ENCODE peak calls at places on chromosome 9, in six cellular contexts. G is esophagus squamous epithelium; T is body of pancreas; R is adipocyte; Q is CD4-positive, CD25-positive, alpha-beta regulatory T cell; K is ovary. P is an unnamed sample.

GRCh38 chr9:130768265-130768664 is 66.8 kb upstream of the ABL1 start:
- DNase-seq in Q (no peak), G (no peak), T (no peak), K (no peak), R (no peak), P (no peak)

GRCh38 chr9:98993570-98993945 is 49.9 kb downstream of the COL15A1 start:
- DNase-seq in K (no peak), T (no peak), R (no peak), Q (no peak), G (no peak), P (no peak)

GRCh38 chr9:134647359-134648115 is 5.9 kb downstream of the COL5A1 start:
- DNase-seq in G (no peak), Q (no peak), R (no peak), T (no peak), K (no peak), P (no peak)

GRCh38 chr9:87102131-87102530 is 154.8 kb upstream of the GAS1 start:
- DNase-seq in K (no peak), R (no peak), Q (no peak), G (no peak), T (no peak), P (no peak)

GRCh38 chr9:134399435-134400056 is 73.3 kb downstream of the RXRA start:
- DNase-seq in T (no peak), R (no peak), K (no peak), Q (no peak), G (no peak), P (no peak)

GRCh38 chr9:84991506-84991855 is 322.0 kb downstream of the NTRK2 start:
- DNase-seq in G (no peak), K (no peak), Q (no peak), T (no peak), R (no peak), P (no peak)

GRCh38 chr9:137224850-137225694 is at the start of gene CYSRT1:
- DNase-seq in Q (no peak), R (no peak), T (no peak), K (no peak), G (no peak), P (no peak)

GRCh38 chr9:15942806-15943424 is 390.1 kb downstream of the CCDC171 start:
- DNase-seq in K (no peak), R (no peak), G (no peak), Q (no peak), T (no peak), P (no peak)

GRCh38 chr9:126723807-126724172 is 81.0 kb upstream of the ZBTB43 start:
- DNase-seq in T (no peak), G (no peak), R (no peak), K (no peak), Q (no peak), P (no peak)

GRCh38 chr9:135023816-135024405 is 63.6 kb upstream of the OLFM1 start:
- DNase-seq in Q (no peak), R (no peak), T (no peak), G (no peak), K (no peak), P (no peak)

GRCh38 chr9:12554636-12555035 is 138.5 kb upstream of the TYRP1 start:
- DNase-seq in Q (no peak), R (peak; percentile 12), K (no peak), T (peak; percentile 20), G (no peak), P (no peak)

GRCh38 chr9:28093141-28093540 is 519.9 kb upstream of the C9orf72 start:
- DNase-seq in Q (no peak), R (no peak), T (no peak), K (no peak), G (no peak), P (no peak)

GRCh38 chr9:121945849-121946248 is 147.3 kb downstream of the TTLL11 start:
- DNase-seq in T (no peak), R (peak; percentile 43), K (no peak), G (no peak), Q (no peak), P (no peak)

GRCh38 chr9:86958203-86958602 is 10.9 kb upstream of the GAS1 start:
- DNase-seq in Q (no peak), K (no peak), G (no peak), T (no peak), R (no peak), P (no peak)

GRCh38 chr9:104970588-104970987 is 42.6 kb upstream of the ABCA1 start:
- DNase-seq in G (no peak), R (peak; percentile 45), Q (no peak), T (no peak), K (no peak), P (no peak)

GRCh38 chr9:112753725-112754124 is 3.2 kb downstream of the SNX30 start:
- DNase-seq in G (no peak), Q (no peak), R (peak; percentile 89), K (no peak), T (no peak), P (peak; percentile 77)

GRCh38 chr9:93260290-93261066 is 76.5 kb downstream of the WNK2 start:
- DNase-seq in Q (no peak), K (no peak), T (no peak), R (no peak), G (no peak), P (peak; percentile 43)

GRCh38 chr9:115614931-115615401 is 497.0 kb upstream of the TNC start:
- DNase-seq in T (no peak), K (no peak), Q (no peak), G (no peak), R (peak; percentile 35), P (no peak)

GRCh38 chr9:18688581-18688980 is 214.6 kb downstream of the ADAMTSL1 start:
- DNase-seq in Q (no peak), G (no peak), K (no peak), R (no peak), T (no peak), P (no peak)

GRCh38 chr9:126114850-126115460 is 211.7 kb upstream of the MVB12B start:
- DNase-seq in R (peak; percentile 1), T (no peak), K (no peak), G (no peak), Q (no peak), P (no peak)

GRCh38 chr9:2013688-2014087 is 1.5 kb upstream of the SMARCA2 start:
- DNase-seq in Q (no peak), G (no peak), R (peak; percentile 72), K (no peak), T (no peak), P (no peak)

GRCh38 chr9:89388868-89389177 is 70.5 kb downstream of the SECISBP2 start:
- DNase-seq in G (no peak), Q (no peak), K (no peak), T (no peak), R (no peak), P (no peak)

GRCh38 chr9:137433916-137434431 is 7.2 kb downstream of the ENTPD8 start:
- DNase-seq in Q (no peak), R (no peak), T (no peak), G (no peak), K (no peak), P (no peak)

DNA sequence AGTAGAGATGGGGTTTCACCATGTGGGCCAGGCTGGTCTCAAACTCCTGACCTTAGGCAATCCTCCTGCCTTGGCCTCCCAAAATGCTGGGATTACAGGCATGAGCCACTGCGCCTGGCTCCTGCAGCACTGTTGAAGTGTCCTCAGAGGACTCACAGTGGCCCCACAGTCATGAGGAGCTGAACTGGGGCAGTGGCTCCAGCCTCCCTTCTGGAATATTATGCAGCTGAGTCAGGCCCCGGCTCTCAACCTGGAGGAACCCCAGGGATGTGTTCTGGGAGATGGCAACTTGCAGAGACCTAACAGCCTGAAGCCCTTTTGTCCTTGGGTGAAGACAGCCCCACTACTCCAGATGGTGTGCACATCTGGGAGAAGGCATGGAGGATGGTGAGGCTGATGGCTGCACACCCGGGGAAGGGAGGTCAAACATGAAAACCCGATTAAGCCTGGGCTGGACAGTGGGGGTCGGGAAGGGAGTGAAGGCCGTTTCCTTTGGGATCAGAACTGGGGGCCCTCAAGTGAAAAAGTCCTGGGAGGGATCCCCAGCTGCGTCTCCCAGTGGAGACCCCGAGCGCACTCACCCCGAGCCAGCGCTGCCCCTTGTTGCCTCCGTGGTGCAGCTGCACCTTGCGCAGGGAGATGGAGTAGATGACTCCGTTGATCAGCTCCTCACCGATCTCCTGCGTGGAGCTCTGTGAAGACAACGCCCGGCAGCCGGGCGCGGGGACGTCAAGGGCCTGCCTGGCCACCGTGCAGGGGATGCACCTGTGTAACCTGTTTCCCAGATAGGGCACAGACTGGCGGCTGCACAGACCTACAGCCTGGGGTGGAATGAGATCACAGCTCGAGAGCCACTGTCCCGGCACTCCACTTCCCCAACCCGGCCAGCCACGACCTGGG is 9.3 kb downstream of the RALGDS start:
- DNase-seq in T (no peak), G (no peak), Q (no peak), R (no peak), K (peak; percentile 28), P (no peak)
- H3K36me3 ChIP-seq in T (peaks cover 14% of the 10 kb centered on the region), G (peaks cover 34% of the 10 kb centered on the region), Q (peaks cover 53% of the 10 kb centered on the region), R (peaks cover 29% of the 10 kb centered on the region), K (no peaks in the 10 kb centered on the region), P (peaks cover 49% of the 10 kb centered on the region)

DNA sequence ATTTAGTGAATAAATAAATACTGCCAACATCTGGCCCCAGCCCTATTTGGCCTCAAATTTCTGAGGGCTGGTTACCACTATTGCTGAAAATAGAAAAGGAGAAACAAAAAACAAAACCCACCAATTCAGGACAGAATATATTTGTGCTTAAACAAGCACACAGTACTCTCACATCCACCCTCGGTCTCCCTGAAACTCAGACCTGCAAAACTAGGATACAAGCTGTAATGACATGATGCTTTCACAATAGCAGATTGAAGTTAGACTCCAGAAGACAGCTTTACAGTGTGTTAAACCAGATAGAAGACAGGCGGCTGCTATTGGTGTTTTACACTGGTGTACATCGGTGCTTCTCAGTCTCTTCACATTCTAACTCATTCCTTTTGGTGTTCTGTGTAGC is 214.9 kb upstream of the DMRT1 start:
- DNase-seq in G (no peak), K (no peak), R (peak; percentile 21), Q (no peak), T (no peak), P (no peak)
- H3K4me3 ChIP-seq in G (no peak overlapping the region), K (no peak overlapping the region), R (peak overlapping the region; percentile 55), Q (no peak overlapping the region), T (no peak overlapping the region), P (peak overlapping the region; percentile 30)

GRCh38 chr9:35529156-35529823 is 39.4 kb downstream of the RUSC2 start:
- DNase-seq in Q (no peak), T (no peak), R (no peak), G (no peak), K (no peak), P (no peak)
- H3K4me1 ChIP-seq in Q (no peaks in the 10 kb centered on the region), T (peaks cover 32% of the 10 kb centered on the region), R (peaks cover 41% of the 10 kb centered on the region), G (peaks cover 11% of the 10 kb centered on the region), K (peaks cover 2% of the 10 kb centered on the region), P (peaks cover 45% of the 10 kb centered on the region)

GRCh38 chr9:38026840-38027527 is 42.0 kb downstream of the SHB start:
- DNase-seq in G (no peak), K (no peak), T (no peak), R (no peak), Q (no peak), P (no peak)
- H3K36me3 ChIP-seq in G (no peaks in the 10 kb centered on the region), K (no peaks in the 10 kb centered on the region), T (no peaks in the 10 kb centered on the region), R (peaks cover 3% of the 10 kb centered on the region), Q (no peaks in the 10 kb centered on the region), P (no peaks in the 10 kb centered on the region)

GRCh38 chr9:128244443-128245226 is 31.2 kb downstream of the GOLGA2 start:
- DNase-seq in T (no peak), Q (no peak), G (no peak), R (peak; percentile 98), K (peak; percentile 79), P (peak; percentile 78)
- H3K4me3 ChIP-seq in T (no peak overlapping the region), Q (no peak overlapping the region), G (no peak overlapping the region), R (peak overlapping the region; percentile 82), K (peak overlapping the region; percentile 16), P (peak overlapping the region; percentile 44)